ENCODE peak calls at places on chromosomes 12 and 14, in four cellular contexts. K is GM23338, L is neural progenitor cell, Q is pancreas. Z is an unnamed sample.

GRCh38 chr14:90815817-90816662 is at the start of gene TTC7B:
- DNase-seq in K (peak; percentile 72), L (peak; percentile 86), Q (peak; percentile 39), Z (no peak)

GRCh38 chr12:11433664-11434063 is 38.3 kb upstream of the PRB2 start:
- DNase-seq in K (no peak), L (no peak), Q (no peak), Z (no peak)

GRCh38 chr14:96698846-96699543 is 98.2 kb upstream of the VRK1 start:
- DNase-seq in K (no peak), L (no peak), Q (no peak), Z (no peak)

GRCh38 chr12:104682790-104683279 is 226.1 kb downstream of the CHST11 start:
- DNase-seq in K (no peak), L (no peak), Q (no peak), Z (no peak)

GRCh38 chr12:7219599-7220243 is 30.2 kb downstream of the PEX5 start:
- DNase-seq in K (peak; percentile 90), L (peak; percentile 90), Q (peak; percentile 51), Z (peak; percentile 40)

GRCh38 chr12:114166360-114166759 is 200.2 kb upstream of the RBM19 start:
- DNase-seq in K (peak; percentile 87), L (peak; percentile 82), Q (no peak), Z (no peak)

GRCh38 chr14:100291305-100292075 is 14.8 kb downstream of the SLC25A29 start:
- DNase-seq in K (no peak), L (no peak), Q (no peak), Z (no peak)

GRCh38 chr12:47265391-47265790 is 185.6 kb upstream of the AMIGO2 start:
- DNase-seq in K (no peak), L (no peak), Q (no peak), Z (no peak)

GRCh38 chr14:93207468-93208308 is 632 bp downstream of the UBR7 start:
- DNase-seq in K (peak; percentile 78), L (peak; percentile 79), Q (peak; percentile 54), Z (no peak)

GRCh38 chr12:132154941-132155770 is 10.9 kb downstream of the NOC4L start:
- DNase-seq in K (no peak), L (peak; percentile 38), Q (no peak), Z (no peak)

GRCh38 chr14:95597784-95598204 is 62.9 kb downstream of the GLRX5 start:
- DNase-seq in K (peak; percentile 70), L (peak; percentile 82), Q (peak; percentile 16), Z (no peak)

GRCh38 chr12:40907115-40907521 is 214.9 kb downstream of the CNTN1 start:
- DNase-seq in K (no peak), L (no peak), Q (no peak), Z (peak; percentile 40)

GRCh38 chr12:13154027-13154538 is 42.4 kb upstream of the EMP1 start:
- DNase-seq in K (no peak), L (no peak), Q (no peak), Z (no peak)

GRCh38 chr14:65470404-65470880 is 57.9 kb downstream of the FUT8 start:
- DNase-seq in K (peak; percentile 36), L (peak; percentile 29), Q (no peak), Z (no peak)

GRCh38 chr14:51095854-51096823 is 1.2 kb upstream of the TRIM9 start:
- DNase-seq in K (no peak), L (peak; percentile 17), Q (peak; percentile 14), Z (peak; percentile 76)

GRCh38 chr14:23307146-23307447 is 464 bp downstream of the BCL2L2 start:
- DNase-seq in K (no peak), L (no peak), Q (peak; percentile 25), Z (no peak)

GRCh38 chr14:23308721-23309445 is 2.2 kb downstream of the BCL2L2 start:
- DNase-seq in K (no peak), L (no peak), Q (no peak), Z (no peak)

GRCh38 chr14:23307687-23308644 is 1.3 kb downstream of the BCL2L2 start:
- DNase-seq in K (no peak), L (no peak), Q (no peak), Z (no peak)

GRCh38 chr14:23306113-23306411 is 571 bp upstream of the BCL2L2 start:
- DNase-seq in K (peak; percentile 38), L (no peak), Q (no peak), Z (no peak)

GRCh38 chr14:23306412-23307145 is at the start of gene BCL2L2:
- DNase-seq in K (peak; percentile 97), L (peak; percentile 96), Q (peak; percentile 93), Z (no peak)
- TF ChIP-seq CTCF in K (no peak), L (no peak), Q (no peak), Z (no peak)

GRCh38 chr12:94150483-94151225 is 2.3 kb downstream of the PLXNC1 start:
- DNase-seq in K (peak; percentile 46), L (peak; percentile 60), Q (no peak), Z (no peak)
- TF ChIP-seq CTCF in K (no peak), L (no peak), Q (no peak), Z (no peak)

GRCh38 chr12:26719852-26720251 is 113.1 kb downstream of the ITPR2 start:
- DNase-seq in K (no peak), L (no peak), Q (no peak), Z (no peak)
- TF ChIP-seq CTCF in K (peak; percentile 27), L (peak; percentile 24), Q (no peak), Z (peak; percentile 27)

GRCh38 chr12:52789637-52790426 is 6.1 kb downstream of the KRT3 start:
- DNase-seq in K (peak; percentile 22), L (no peak), Q (no peak), Z (no peak)

GRCh38 chr12:52788876-52789636 is 6.9 kb downstream of the KRT3 start:
- DNase-seq in K (no peak), L (no peak), Q (no peak), Z (no peak)

GRCh38 chr12:52792185-52793029 is 3.5 kb downstream of the KRT3 start:
- DNase-seq in K (no peak), L (no peak), Q (no peak), Z (no peak)

GRCh38 chr12:52791271-52792184 is 4.4 kb downstream of the KRT3 start:
- DNase-seq in K (no peak), L (no peak), Q (no peak), Z (no peak)

DNA sequence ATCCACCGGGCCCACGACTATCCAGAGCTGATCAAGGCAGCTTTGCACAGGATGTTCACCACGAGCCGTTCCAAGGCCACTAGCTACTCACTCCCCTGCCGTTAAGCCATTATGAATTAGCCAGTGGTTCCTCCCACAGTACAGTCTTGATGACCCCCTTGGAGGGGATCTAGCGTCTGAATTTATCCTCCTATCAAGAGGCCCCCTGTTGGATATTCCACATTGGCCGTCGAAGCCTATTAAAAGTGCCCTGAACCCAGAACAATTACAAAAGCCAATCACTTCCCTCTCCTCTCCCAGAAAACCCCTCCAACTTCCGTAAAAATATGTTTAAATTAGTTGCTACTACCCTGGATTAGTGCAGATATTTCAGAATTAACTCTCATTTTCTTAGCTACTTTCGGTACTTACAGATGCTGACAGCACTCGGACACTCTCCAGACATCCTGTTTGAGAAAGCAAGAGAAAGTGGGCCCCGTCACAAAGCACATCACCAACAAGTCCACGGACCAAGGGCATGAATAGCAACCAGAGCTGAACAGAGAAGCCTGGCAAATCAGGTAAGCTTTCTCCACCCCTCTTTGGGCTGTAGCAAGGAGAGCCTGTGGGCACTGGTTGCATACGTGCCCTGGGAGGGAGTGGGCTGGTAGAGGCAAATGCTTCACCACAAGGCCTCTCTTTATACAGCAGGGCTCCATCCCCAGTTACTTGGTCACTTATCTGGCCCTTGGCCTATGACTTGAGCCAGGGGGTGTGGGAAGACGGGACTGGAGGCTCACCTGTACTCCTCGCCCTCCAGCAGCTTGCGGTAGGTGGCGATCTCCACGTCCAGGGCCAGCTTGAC is 5.3 kb downstream of the KRT3 start:
- DNase-seq in K (no peak), L (no peak), Q (no peak), Z (no peak)
- TF ChIP-seq CTCF in K (no peak), L (no peak), Q (no peak), Z (no peak)

GRCh38 chr12:88056571-88056970 is 27.4 kb upstream of the C12orf50 start:
- DNase-seq in K (no peak), L (no peak), Q (no peak), Z (no peak)

GRCh38 chr12:88057994-88058718 is 29.0 kb upstream of the C12orf50 start:
- DNase-seq in K (no peak), L (no peak), Q (no peak), Z (no peak)

DNA sequence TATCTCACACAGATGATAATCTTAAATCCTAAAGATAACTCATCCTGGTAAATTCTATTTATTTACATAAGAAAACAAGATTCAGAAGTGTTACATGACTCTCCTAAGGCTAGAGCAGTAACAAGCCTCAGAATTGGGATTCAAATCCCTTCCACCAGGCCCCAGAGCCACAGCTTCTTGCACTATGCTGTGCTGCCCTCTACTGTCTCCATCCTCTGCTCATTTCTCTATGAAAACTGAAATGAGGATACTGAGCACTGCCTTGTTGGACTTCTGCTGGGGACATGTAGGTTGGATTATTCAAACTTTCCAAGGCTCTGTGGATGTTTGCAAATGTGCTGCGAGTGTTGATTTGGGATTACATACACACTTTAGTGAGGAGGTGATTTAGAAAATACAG is 23.5 kb upstream of the C12orf50 start:
- DNase-seq in K (peak; percentile 62), L (peak; percentile 53), Q (no peak), Z (no peak)
- TF ChIP-seq CTCF in K (peak; percentile 54), L (peak; percentile 61), Q (no peak), Z (peak; percentile 75)

GRCh38 chr12:93763746-93764147 is 86.6 kb downstream of the CRADD start:
- DNase-seq in K (peak; percentile 41), L (peak; percentile 31), Q (no peak), Z (no peak)
- TF ChIP-seq CTCF in K (peak; percentile 29), L (no peak), Q (no peak), Z (no peak)

DNA sequence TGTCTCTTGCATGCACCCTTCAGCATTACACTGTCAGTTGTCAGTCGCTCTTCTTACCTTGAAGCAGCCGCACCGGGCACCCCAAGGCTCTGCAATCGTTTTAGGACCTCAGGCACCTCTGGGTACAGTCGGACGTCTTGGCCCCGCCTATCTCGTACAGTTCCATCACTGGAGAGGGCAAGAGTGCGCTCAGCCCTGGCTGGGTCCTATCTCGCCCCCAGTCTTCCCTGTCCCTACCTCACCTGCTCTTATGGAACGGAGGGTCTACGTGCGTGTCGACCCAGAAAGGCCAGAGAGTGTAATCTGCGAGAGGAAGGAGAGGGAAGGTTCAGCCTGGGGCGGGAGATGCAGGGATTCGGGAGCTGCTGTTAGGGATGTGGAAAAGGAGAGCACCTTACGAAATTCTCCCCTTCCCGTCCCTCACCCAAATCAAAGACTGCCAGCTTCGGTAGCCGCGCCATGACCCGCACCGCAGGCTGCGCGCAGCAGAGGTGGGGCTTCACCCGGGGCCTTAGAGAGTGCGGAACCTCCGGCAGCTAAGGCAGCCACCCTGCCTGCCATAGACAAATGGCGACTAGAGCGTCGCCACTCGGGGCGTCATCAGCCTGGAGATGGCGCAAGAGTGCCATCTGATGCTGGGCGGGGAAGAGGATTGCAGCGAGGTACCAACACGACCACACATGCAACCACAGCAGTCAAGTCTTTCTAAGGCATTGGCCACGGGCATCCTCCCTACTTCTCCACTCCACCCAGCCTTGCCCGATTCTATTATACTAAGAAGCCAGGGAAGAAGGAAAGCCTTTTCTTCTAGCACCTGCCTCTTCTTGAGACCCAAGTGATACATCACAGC is at the start of gene MDP1:
- DNase-seq in K (peak; percentile 94), L (peak; percentile 94), Q (peak; percentile 82), Z (no peak)
- TF ChIP-seq CTCF in K (peak; percentile 60), L (peak; percentile 73), Q (no peak), Z (peak; percentile 53)

Z was measured in epithelial cell of proximal tubule.